ENCODE peak calls at places on chromosome 20, in nine cellular contexts. I is stomach, N is Caco-2, D is ovary, V is heart right ventricle, T is upper lobe of right lung, O is uterus, Q is IMR-90, L is brain microvascular endothelial cell. G is an unnamed sample. For H3K36me3, the result is how much of the 10 kb centered on the place peaks cover.

GRCh38 chr20:62824476-62825287 is 7.8 kb downstream of the COL9A3 start:
- DNase-seq in I (peak), N (no peak), D (peak), V (no peak), T (no peak), O (peak), Q (no peak), L (no peak), G (peak)

GRCh38 chr20:57759724-57760123 is 49.9 kb upstream of the PMEPA1 start:
- DNase-seq in I (no peak), N (peak), D (no peak), V (no peak), T (no peak), O (no peak), Q (no peak), L (no peak), G (no peak)

GRCh38 chr20:34293589-34293988 is 9.6 kb downstream of the AHCY start:
- DNase-seq in I (no peak), N (no peak), D (no peak), V (no peak), T (no peak), O (no peak), Q (no peak), L (no peak), G (no peak)

GRCh38 chr20:46348231-46348803 is 40.0 kb upstream of the CDH22 start:
- DNase-seq in I (no peak), N (no peak), D (no peak), V (no peak), T (no peak), O (no peak), Q (peak), L (peak), G (no peak)

GRCh38 chr20:54123587-54124180 is 50.1 kb downstream of the CYP24A1 start:
- DNase-seq in I (peak), N (peak), D (no peak), V (no peak), T (peak), O (peak), Q (peak), L (peak), G (peak)

GRCh38 chr20:40511478-40511877 is 177.6 kb downstream of the MAFB start:
- DNase-seq in I (no peak), N (no peak), D (no peak), V (no peak), T (no peak), O (no peak), Q (no peak), L (peak), G (peak)

GRCh38 chr20:38926934-38927616 is 858 bp downstream of the FAM83D start:
- DNase-seq in I (no peak), N (no peak), D (no peak), V (no peak), T (no peak), O (no peak), Q (peak), L (no peak), G (no peak)

GRCh38 chr20:7673841-7674240 is 266.4 kb downstream of the HAO1 start:
- DNase-seq in I (no peak), N (no peak), D (no peak), V (no peak), T (no peak), O (no peak), Q (no peak), L (peak), G (peak)

GRCh38 chr20:47392015-47392720 is 35.7 kb upstream of the ZMYND8 start:
- DNase-seq in I (peak), N (peak), D (no peak), V (no peak), T (no peak), O (no peak), Q (peak), L (peak), G (peak)

GRCh38 chr20:57415791-57416190 is 24.6 kb downstream of the RBM38 start:
- DNase-seq in I (no peak), N (no peak), D (no peak), V (no peak), T (no peak), O (no peak), Q (no peak), L (no peak), G (no peak)

GRCh38 chr20:1568166-1568490 is 10.6 kb upstream of the SIRPD start:
- DNase-seq in I (no peak), N (no peak), D (no peak), V (no peak), T (no peak), O (no peak), Q (peak), L (no peak), G (no peak)

GRCh38 chr20:1939270-1939595 is 44.0 kb downstream of the SIRPA start:
- DNase-seq in I (no peak), N (no peak), D (no peak), V (no peak), T (peak), O (no peak), Q (no peak), L (no peak), G (no peak)

GRCh38 chr20:21020656-21021004 is 85.5 kb downstream of the LINC00237 start:
- DNase-seq in I (no peak), N (no peak), D (peak), V (no peak), T (no peak), O (peak), Q (no peak), L (no peak), G (no peak)

GRCh38 chr20:20593447-20594170 is 118.8 kb downstream of the RALGAPA2 start:
- DNase-seq in I (no peak), N (peak), D (peak), V (no peak), T (no peak), O (no peak), Q (peak), L (peak), G (peak)

GRCh38 chr20:2470432-2471193 is at the start of gene SNRPB:
- DNase-seq in I (peak), N (peak), D (peak), V (peak), T (peak), O (peak), Q (peak), L (peak), G (peak)

GRCh38 chr20:41169791-41170351 is 32.5 kb downstream of the PLCG1 start:
- DNase-seq in I (no peak), N (peak), D (peak), V (no peak), T (peak), O (peak), Q (peak), L (peak), G (peak)

GRCh38 chr20:5150226-5151076 is 23.6 kb downstream of the CDS2 start:
- DNase-seq in I (no peak), N (no peak), D (no peak), V (no peak), T (no peak), O (no peak), Q (peak), L (peak), G (peak)

GRCh38 chr20:53034899-53035298 is 62.7 kb downstream of the TSHZ2 start:
- DNase-seq in I (no peak), N (no peak), D (no peak), V (no peak), T (no peak), O (no peak), Q (no peak), L (no peak), G (no peak)

GRCh38 chr20:46078954-46079353 is 10.8 kb downstream of the NCOA5 start:
- DNase-seq in I (no peak), N (no peak), D (no peak), V (no peak), T (no peak), O (no peak), Q (no peak), L (no peak), G (no peak)

GRCh38 chr20:36573798-36574277 is 441 bp downstream of the TGIF2 start:
- DNase-seq in I (peak), N (peak), D (peak), V (no peak), T (peak), O (no peak), Q (no peak), L (no peak), G (peak)

GRCh38 chr20:36624068-36624813 is 18.7 kb downstream of the RAB5IF start:
- DNase-seq in I (peak), N (no peak), D (no peak), V (no peak), T (no peak), O (no peak), Q (no peak), L (no peak), G (no peak)

GRCh38 chr20:20710847-20711315 is 1.6 kb downstream of the RALGAPA2 start:
- DNase-seq in I (peak), N (peak), D (no peak), V (no peak), T (no peak), O (no peak), Q (no peak), L (no peak), G (no peak)

GRCh38 chr20:31722388-31723281 is at the start of gene BCL2L1:
- DNase-seq in I (peak), N (peak), D (peak), V (peak), T (peak), O (peak), Q (peak), L (peak), G (peak)

GRCh38 chr20:32898721-32899120 is 40.0 kb downstream of the EFCAB8 start:
- DNase-seq in I (no peak), N (no peak), D (no peak), V (no peak), T (no peak), O (no peak), Q (peak), L (peak), G (no peak)

GRCh38 chr20:58716476-58717277 is 24.1 kb downstream of the NPEPL1 start:
- DNase-seq in I (peak), N (peak), D (no peak), V (no peak), T (no peak), O (peak), Q (no peak), L (no peak), G (peak)

GRCh38 chr20:53420061-53420460 is 173.6 kb downstream of the ZNF217 start:
- DNase-seq in I (no peak), N (no peak), D (no peak), V (no peak), T (no peak), O (no peak), Q (no peak), L (no peak), G (no peak)

GRCh38 chr20:53738039-53738944 is 144.7 kb upstream of the ZNF217 start:
- DNase-seq in I (peak), N (peak), D (peak), V (peak), T (peak), O (peak), Q (peak), L (peak), G (peak)

DNA sequence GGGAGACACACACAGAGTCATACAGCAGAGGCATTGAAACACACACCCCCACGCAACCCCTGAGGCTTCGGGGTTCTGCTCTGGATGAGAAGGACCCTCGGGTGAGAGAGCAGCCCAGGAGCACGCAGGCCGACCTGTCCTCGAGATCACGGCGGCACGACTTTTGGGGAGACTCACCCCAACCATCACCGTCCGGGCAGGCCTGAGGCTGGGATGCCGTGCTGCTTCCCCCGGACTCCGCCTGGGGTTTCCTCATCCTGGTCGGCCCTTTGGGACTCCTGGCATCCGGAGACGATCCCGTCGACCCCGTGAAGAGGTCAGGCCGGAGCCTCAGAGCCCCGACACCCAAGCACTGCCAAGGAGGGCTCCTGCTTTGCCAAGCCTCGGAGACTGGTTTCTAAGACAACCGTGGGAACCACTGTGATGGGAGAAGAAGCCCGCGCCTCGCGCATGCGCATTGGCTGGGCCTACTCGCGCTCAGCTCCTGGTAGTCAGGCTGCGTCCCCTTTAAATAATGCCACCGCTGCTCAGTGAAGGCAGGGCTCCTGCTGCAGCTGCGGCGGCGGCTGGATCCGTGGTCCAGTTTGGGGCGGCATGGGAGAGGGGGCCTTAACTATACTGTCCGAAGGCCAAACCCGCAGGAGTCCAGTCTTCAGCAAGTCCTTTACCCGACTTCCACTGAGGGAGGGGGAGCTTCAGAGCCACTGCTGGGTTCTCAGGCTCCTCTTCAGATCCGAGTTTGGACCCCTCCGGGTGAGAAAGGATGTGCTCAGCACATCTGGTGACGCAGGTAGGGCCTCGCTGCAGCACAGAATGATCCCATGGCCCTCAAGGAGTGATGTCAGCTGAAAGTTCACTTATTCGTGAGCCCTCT is 171.4 kb upstream of the ZNF337 start:
- DNase-seq in I (peak), N (no peak), D (peak), V (peak), T (peak), O (peak), Q (peak), L (peak), G (no peak)
- H3K4me3 ChIP-seq in I (peak), N (no peak), D (peak), V (peak), T (peak), O (peak), Q (peak), L (peak), G (no peak)

DNA sequence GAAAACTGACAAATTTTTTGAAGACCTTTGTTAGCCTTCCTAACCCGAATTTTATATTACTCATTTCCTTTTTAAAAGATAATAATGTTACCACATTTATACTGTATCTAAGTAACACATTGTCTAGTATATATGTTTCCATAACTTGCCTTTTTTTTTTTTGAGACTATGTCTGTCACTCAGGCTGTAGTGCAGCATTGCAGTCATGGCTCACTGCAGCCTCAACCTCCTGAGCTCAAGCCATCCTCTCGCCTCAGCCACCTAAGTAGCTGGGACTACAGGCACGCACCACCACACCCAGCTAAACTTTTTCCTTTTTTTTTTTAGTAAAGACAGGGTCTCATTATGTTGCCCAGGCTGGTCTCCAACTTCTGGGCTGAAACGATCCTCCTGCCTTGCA is 18.6 kb downstream of the ZNFX1 start:
- DNase-seq in I (no peak), N (peak), D (no peak), V (no peak), T (no peak), O (no peak), Q (no peak), L (no peak), G (no peak)
- H3K36me3 ChIP-seq in I (half or more), N (under half), D (under half), V (half or more), T (half or more), O (under half), Q (half or more), L (half or more), G (half or more)

DNA sequence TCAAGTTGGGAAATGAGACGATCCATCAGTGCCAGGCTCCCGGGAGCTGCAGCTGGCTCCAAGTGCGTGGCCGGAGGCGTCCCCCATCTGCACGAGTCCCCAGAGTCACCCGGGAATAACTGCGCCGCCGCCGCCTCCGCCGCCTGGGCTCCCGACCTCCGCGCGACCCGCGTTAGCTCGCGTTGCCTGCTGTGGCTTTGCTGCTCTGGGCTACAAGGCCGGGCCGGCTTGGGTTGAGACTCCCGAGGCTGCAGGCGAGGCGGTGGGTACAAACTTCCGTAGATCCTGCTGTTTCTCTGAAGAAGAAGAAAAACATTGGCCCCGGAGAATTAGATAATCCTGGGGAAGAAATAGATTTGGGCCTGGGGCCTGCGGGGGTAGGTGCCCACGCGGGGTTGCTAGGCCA is 7.4 kb upstream of the LAMP5 start:
- DNase-seq in I (no peak), N (no peak), D (no peak), V (no peak), T (no peak), O (no peak), Q (no peak), L (no peak), G (no peak)
- H3K4me3 ChIP-seq in I (peak), N (no peak), D (no peak), V (peak), T (no peak), O (no peak), Q (no peak), L (peak), G (no peak)

GRCh38 chr20:3890999-3891929 is 2.1 kb downstream of the PANK2 start:
- DNase-seq in I (no peak), N (no peak), D (no peak), V (no peak), T (peak), O (no peak), Q (no peak), L (no peak), G (no peak)
- H3K36me3 ChIP-seq in I (under half), N (under half), D (under half), V (under half), T (under half), O (under half), Q (under half), L (under half), G (under half)

DNA sequence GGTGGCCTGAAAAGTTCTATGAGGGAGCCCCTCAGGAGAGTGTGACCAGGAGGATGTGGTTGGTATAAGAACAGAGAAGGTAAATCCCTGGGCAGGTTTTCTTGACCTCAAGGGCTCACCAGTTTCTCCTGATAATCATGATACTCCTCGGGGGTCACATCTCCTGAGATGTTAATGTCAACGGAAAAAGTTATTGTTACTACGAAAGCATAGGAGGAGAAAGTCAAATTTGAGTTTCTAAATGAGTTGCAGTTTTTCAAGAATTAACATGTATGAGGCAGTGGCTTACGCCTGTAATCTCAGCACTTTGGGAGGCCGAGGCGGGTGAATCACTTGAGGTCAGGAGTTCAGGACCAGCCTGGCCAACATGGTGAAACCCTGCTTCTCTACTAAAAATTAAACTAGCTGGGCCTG is 23.4 kb downstream of the MGME1 start:
- DNase-seq in I (no peak), N (no peak), D (no peak), V (no peak), T (no peak), O (no peak), Q (no peak), L (peak), G (no peak)
- H3K4me3 ChIP-seq in I (no peak), N (no peak), D (no peak), V (no peak), T (no peak), O (no peak), Q (no peak), L (no peak), G (no peak)

DNA sequence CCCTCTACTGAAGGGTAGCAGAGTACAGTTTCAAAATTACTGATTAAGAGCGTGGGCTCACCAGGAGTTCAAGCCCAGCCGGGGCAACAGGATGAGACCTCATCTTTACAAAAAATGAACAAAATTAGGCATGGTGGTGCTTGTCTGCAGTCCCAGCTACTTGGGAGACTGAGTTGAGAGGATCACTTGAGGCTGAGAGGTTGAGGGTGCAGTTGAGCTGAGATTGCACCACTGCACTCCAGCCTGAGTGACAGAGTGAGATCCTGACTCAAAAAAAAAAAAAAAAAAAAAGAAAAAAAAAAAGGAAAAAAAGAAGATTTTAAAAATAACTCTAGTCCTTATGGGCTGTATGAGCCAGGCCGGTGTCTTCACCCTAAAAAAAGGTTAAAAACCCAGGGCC is 18.7 kb downstream of the PABPC1L start:
- DNase-seq in I (no peak), N (no peak), D (no peak), V (no peak), T (no peak), O (no peak), Q (no peak), L (no peak), G (no peak)
- H3K36me3 ChIP-seq in I (under half), N (under half), D (under half), V (under half), T (under half), O (under half), Q (under half), L (under half), G (under half)

G was measured in MG63.